ENCODE peak calls at places on chromosome 22, in five cellular contexts. One of them, this sample, is unnamed.

GRCh38 chr22:41526802-41527799 is 17.2 kb downstream of the POLR3H start:
- DNase-seq in NCI-H146: peak; percentile 5
- DNase-seq in activated CD4-positive, alpha-beta memory T cell treated with anti-CD3 and anti-CD28 coated beads for 36 hours: peak; percentile 65
- DNase-seq in cerebellum: peak; percentile 51
- DNase-seq in anterior cingulate cortex: no peak
- DNase-seq in this sample: no peak

GRCh38 chr22:44371741-44372525 is 59.2 kb upstream of the SHISAL1 start:
- DNase-seq in NCI-H146: no peak
- DNase-seq in cerebellum: no peak
- DNase-seq in activated CD4-positive, alpha-beta memory T cell treated with anti-CD3 and anti-CD28 coated beads for 36 hours: no peak
- DNase-seq in anterior cingulate cortex: no peak
- DNase-seq in this sample: no peak

GRCh38 chr22:49415219-49415951 is 412.3 kb downstream of the BRD1 start:
- DNase-seq in activated CD4-positive, alpha-beta memory T cell treated with anti-CD3 and anti-CD28 coated beads for 36 hours: no peak
- DNase-seq in NCI-H146: peak; percentile 31
- DNase-seq in cerebellum: no peak
- DNase-seq in anterior cingulate cortex: no peak
- DNase-seq in this sample: no peak

GRCh38 chr22:48896766-48897637 is 930.7 kb downstream of the BRD1 start:
- DNase-seq in anterior cingulate cortex: no peak
- DNase-seq in cerebellum: no peak
- DNase-seq in activated CD4-positive, alpha-beta memory T cell treated with anti-CD3 and anti-CD28 coated beads for 36 hours: peak; percentile 3
- DNase-seq in NCI-H146: no peak
- DNase-seq in this sample: no peak

GRCh38 chr22:42316988-42317387 is 46.5 kb upstream of the TCF20 start:
- DNase-seq in NCI-H146: no peak
- DNase-seq in anterior cingulate cortex: peak; percentile 80
- DNase-seq in cerebellum: peak; percentile 26
- DNase-seq in activated CD4-positive, alpha-beta memory T cell treated with anti-CD3 and anti-CD28 coated beads for 36 hours: peak; percentile 72
- DNase-seq in this sample: peak; percentile 76

GRCh38 chr22:37057226-37057625 is 5.7 kb downstream of the KCTD17 start:
- DNase-seq in cerebellum: no peak
- DNase-seq in anterior cingulate cortex: no peak
- DNase-seq in NCI-H146: no peak
- DNase-seq in activated CD4-positive, alpha-beta memory T cell treated with anti-CD3 and anti-CD28 coated beads for 36 hours: no peak
- DNase-seq in this sample: no peak

GRCh38 chr22:28425211-28425610 is 254.4 kb downstream of the TTC28 start:
- DNase-seq in activated CD4-positive, alpha-beta memory T cell treated with anti-CD3 and anti-CD28 coated beads for 36 hours: no peak
- DNase-seq in cerebellum: no peak
- DNase-seq in anterior cingulate cortex: no peak
- DNase-seq in NCI-H146: no peak
- DNase-seq in this sample: no peak

GRCh38 chr22:28207281-28208030 is 288.4 kb upstream of the PITPNB start:
- DNase-seq in anterior cingulate cortex: no peak
- DNase-seq in NCI-H146: no peak
- DNase-seq in activated CD4-positive, alpha-beta memory T cell treated with anti-CD3 and anti-CD28 coated beads for 36 hours: no peak
- DNase-seq in cerebellum: no peak
- DNase-seq in this sample: no peak

GRCh38 chr22:22520667-22521602 is 865 bp upstream of the ZNF280A start:
- DNase-seq in cerebellum: no peak
- DNase-seq in anterior cingulate cortex: no peak
- DNase-seq in activated CD4-positive, alpha-beta memory T cell treated with anti-CD3 and anti-CD28 coated beads for 36 hours: no peak
- DNase-seq in NCI-H146: no peak
- DNase-seq in this sample: no peak

GRCh38 chr22:38716827-38717226 is 11.1 kb downstream of the GTPBP1 start:
- DNase-seq in activated CD4-positive, alpha-beta memory T cell treated with anti-CD3 and anti-CD28 coated beads for 36 hours: no peak
- DNase-seq in NCI-H146: no peak
- DNase-seq in cerebellum: no peak
- DNase-seq in anterior cingulate cortex: no peak
- DNase-seq in this sample: peak; percentile 38

GRCh38 chr22:27685515-27685914 is 116.0 kb downstream of the MN1 start:
- DNase-seq in cerebellum: no peak
- DNase-seq in anterior cingulate cortex: no peak
- DNase-seq in activated CD4-positive, alpha-beta memory T cell treated with anti-CD3 and anti-CD28 coated beads for 36 hours: no peak
- DNase-seq in NCI-H146: no peak
- DNase-seq in this sample: no peak